ENCODE peak calls at places on chromosomes 7 and 10, in seven cellular contexts. G is mucosa of descending colon, V is GM12865, C is LHCN-M2, L is left ventricle myocardium inferior, D is hepatic stellate cell, Y is foreskin fibroblast. I is an unnamed sample.

GRCh38 chr10:6669269-6669859 is 89.3 kb upstream of the PRKCQ start:
- DNase-seq in C (peak; percentile 35), G (peak; percentile 46), V (peak; percentile 44), D (no peak), L (no peak), Y (peak; percentile 53), I (no peak)

GRCh38 chr10:97593423-97593822 is 3.9 kb downstream of the C10orf62 start:
- DNase-seq in Y (no peak), D (peak; percentile 48), V (no peak), C (no peak), L (no peak), G (no peak), I (no peak)

GRCh38 chr10:46035923-46036849 is 5.8 kb upstream of the NCOA4 start:
- DNase-seq in V (no peak), L (no peak), G (no peak), D (no peak), Y (no peak), C (no peak), I (no peak)

GRCh38 chr10:72250666-72251065 is 23.1 kb upstream of the DDIT4 start:
- DNase-seq in V (no peak), G (no peak), C (peak; percentile 48), D (no peak), L (peak; percentile 65), Y (peak; percentile 70), I (no peak)

GRCh38 chr10:86363833-86364511 is 2.6 kb downstream of the GRID1 start:
- DNase-seq in V (no peak), C (no peak), Y (no peak), L (no peak), G (no peak), D (no peak), I (no peak)

GRCh38 chr7:102029616-102030015 is 212.2 kb downstream of the CUX1 start:
- DNase-seq in V (no peak), D (no peak), Y (no peak), L (no peak), C (no peak), G (no peak), I (no peak)

GRCh38 chr10:13993169-13993568 is 337.6 kb downstream of the FRMD4A start:
- DNase-seq in G (peak; percentile 7), D (no peak), V (no peak), Y (peak; percentile 89), L (no peak), C (peak; percentile 84), I (no peak)

GRCh38 chr10:74882427-74882826 is 56.0 kb downstream of the KAT6B start:
- DNase-seq in L (no peak), V (no peak), Y (no peak), D (no peak), C (no peak), G (no peak), I (no peak)

GRCh38 chr10:17025444-17026295 is 103.9 kb downstream of the CUBN start:
- DNase-seq in G (no peak), D (peak; percentile 63), C (peak; percentile 100), V (peak; percentile 22), L (no peak), Y (peak; percentile 99), I (no peak)

GRCh38 chr7:125934539-125934938 is 1004.9 kb upstream of the POT1 start:
- DNase-seq in V (no peak), G (no peak), L (no peak), Y (no peak), D (no peak), C (no peak), I (no peak)

I was measured in 8988T.